ENCODE peak calls at places on chromosomes 5 and 9, in seven cellular contexts. H is fibroblast of the aortic adventitia; K is CD8-positive, alpha-beta memory T cell; B is brain microvascular endothelial cell; P is Daoy; D is fibroblast of villous mesenchyme; I is NCI-H1694 treated with DMSO at 0.1 percent for 48 hours. C is an unnamed sample.

GRCh38 chr9:76365028-76365427 is 29.2 kb downstream of the RFK start:
- DNase-seq in K (no peak), H (peak), D (peak), I (no peak), P (peak), B (peak), C (no peak)

GRCh38 chr5:53335115-53335514 is 145.3 kb upstream of the FST start:
- DNase-seq in D (no peak), I (no peak), H (peak), K (no peak), B (no peak), P (no peak), C (no peak)

GRCh38 chr9:134168731-134169130 is 4.4 kb upstream of the RNU6ATAC start:
- DNase-seq in D (no peak), I (no peak), P (no peak), H (no peak), K (no peak), B (no peak), C (no peak)

GRCh38 chr5:171595801-171596231 is 176.4 kb downstream of the FGF18 start:
- DNase-seq in K (no peak), H (peak), I (no peak), P (peak), B (peak), D (peak), C (no peak)

GRCh38 chr5:149470942-149471341 is 80.3 kb downstream of the CSNK1A1 start:
- DNase-seq in I (no peak), D (no peak), B (no peak), K (no peak), H (no peak), P (no peak), C (no peak)

GRCh38 chr9:21580636-21581353 is 98.7 kb upstream of the IFNE start:
- DNase-seq in D (peak), H (peak), P (no peak), K (no peak), I (no peak), B (peak), C (no peak)

GRCh38 chr5:148469446-148470062 is 85.8 kb downstream of the FBXO38 start:
- DNase-seq in P (peak), B (peak), K (no peak), I (no peak), H (peak), D (no peak), C (peak)

GRCh38 chr5:150486402-150487198 is 21.3 kb upstream of the NDST1 start:
- DNase-seq in K (peak), I (no peak), D (peak), H (peak), P (peak), B (no peak), C (peak)

GRCh38 chr5:172082180-172082579 is 75.7 kb upstream of the FBXW11 start:
- DNase-seq in I (no peak), B (no peak), D (no peak), H (no peak), P (no peak), K (no peak), C (no peak)

GRCh38 chr5:176955895-176956294 is 50.7 kb downstream of the UIMC1 start:
- DNase-seq in B (peak), D (no peak), K (no peak), H (peak), I (no peak), P (peak), C (no peak)

GRCh38 chr5:103259705-103260355 is 1.3 kb downstream of the MACIR start:
- DNase-seq in D (peak), I (peak), P (peak), B (peak), H (peak), K (peak), C (peak)

GRCh38 chr5:6753851-6754250 is 40.6 kb downstream of the TENT4A start:
- DNase-seq in B (no peak), D (no peak), K (no peak), I (no peak), H (no peak), P (no peak), C (peak)

GRCh38 chr5:179225387-179225786 is 119.9 kb downstream of the ADAMTS2 start:
- DNase-seq in B (no peak), K (no peak), H (no peak), P (no peak), D (no peak), I (no peak), C (no peak)

GRCh38 chr5:68253612-68254341 is 38.2 kb downstream of the PIK3R1 start:
- DNase-seq in P (no peak), H (peak), B (no peak), K (no peak), D (no peak), I (no peak), C (no peak)

GRCh38 chr5:111735829-111736228 is 21.2 kb downstream of the NREP start:
- DNase-seq in H (peak), B (peak), D (peak), K (no peak), P (peak), I (no peak), C (no peak)

GRCh38 chr9:106075991-106076390 is 381.6 kb downstream of the TMEM38B start:
- DNase-seq in P (no peak), I (no peak), H (no peak), D (no peak), B (peak), K (no peak), C (no peak)

GRCh38 chr5:141934099-141934844 is 10.6 kb downstream of the DELE1 start:
- DNase-seq in K (no peak), P (no peak), B (no peak), I (no peak), H (peak), D (no peak), C (peak)

GRCh38 chr5:171127314-171127713 is 181.7 kb upstream of the TLX3 start:
- DNase-seq in D (no peak), H (peak), P (no peak), K (no peak), I (no peak), B (no peak), C (no peak)

GRCh38 chr9:93994132-93994531 is 39.0 kb upstream of the BARX1 start:
- DNase-seq in P (no peak), I (no peak), D (no peak), B (no peak), H (no peak), K (no peak), C (no peak)

GRCh38 chr5:91382530-91383026 is 539 bp downstream of the ARRDC3 start:
- DNase-seq in D (peak), B (peak), H (peak), P (peak), K (peak), I (peak), C (peak)

GRCh38 chr5:146965781-146966659 is 87.5 kb upstream of the PPP2R2B start:
- DNase-seq in H (peak), P (peak), K (peak), D (peak), I (peak), B (peak), C (peak)

GRCh38 chr5:56170557-56170956 is 62.6 kb downstream of the ANKRD55 start:
- DNase-seq in I (no peak), P (peak), H (peak), K (no peak), D (no peak), B (peak), C (no peak)

GRCh38 chr9:136409557-136410455 is 608 bp downstream of the ENTR1 start:
- DNase-seq in H (peak), K (peak), D (peak), P (peak), B (peak), I (no peak), C (peak)

GRCh38 chr5:115377468-115378217 is 81.2 kb upstream of the CCDC112 start:
- DNase-seq in K (no peak), D (peak), P (peak), I (no peak), H (peak), B (peak), C (no peak)

GRCh38 chr5:93010626-93011025 is 570.4 kb downstream of the NR2F1-AS1 start:
- DNase-seq in H (no peak), D (peak), K (no peak), B (no peak), P (no peak), I (no peak), C (no peak)

GRCh38 chr9:117414906-117415583 is at the start of gene ASTN2:
- DNase-seq in B (no peak), D (no peak), P (peak), I (no peak), H (no peak), K (no peak), C (peak)